ENCODE peak calls at places on chromosomes 7 and 10, in six cellular contexts. F is stomach; B is BJ; T is CD4-positive, alpha-beta T cell; P is cardiac muscle cell; E is epithelial cell of esophagus. L is an unnamed sample.
A peak's percentile ranks its signal among the peaks of the same experiment; 100 is the strongest.

GRCh38 chr10:63758080-63758479 is 236.9 kb downstream of the REEP3 start:
- DNase-seq in T (no peak), F (peak; percentile 27), B (no peak), P (no peak), E (no peak), L (peak; percentile 17)

GRCh38 chr7:47954231-47954911 is 6.1 kb upstream of the PKD1L1 start:
- DNase-seq in B (no peak), E (no peak), F (no peak), T (no peak), P (no peak), L (peak; percentile 47)

GRCh38 chr7:34096135-34096775 is 190.9 kb downstream of the BMPER start:
- DNase-seq in B (peak; percentile 69), E (peak; percentile 70), P (no peak), T (no peak), F (peak; percentile 31), L (peak; percentile 79)

GRCh38 chr7:11177793-11178192 is 204.1 kb downstream of the PHF14 start:
- DNase-seq in P (no peak), F (no peak), E (peak; percentile 20), B (no peak), T (no peak), L (peak; percentile 63)

GRCh38 chr10:89502556-89502955 is 32.8 kb downstream of the SLC16A12 start:
- DNase-seq in B (no peak), F (no peak), T (no peak), E (peak; percentile 72), P (no peak), L (no peak)

GRCh38 chr7:83301416-83301815 is 138.7 kb upstream of the PCLO start:
- DNase-seq in E (peak; percentile 22), P (no peak), F (no peak), B (no peak), T (no peak), L (no peak)

GRCh38 chr10:101012525-101013364 is 13.1 kb downstream of the LZTS2 start:
- DNase-seq in F (peak; percentile 91), T (peak; percentile 61), P (peak; percentile 91), E (peak; percentile 88), B (peak; percentile 72), L (peak; percentile 94)

GRCh38 chr10:112295853-112296830 is 12.9 kb downstream of the TECTB start:
- DNase-seq in P (peak; percentile 51), E (no peak), T (no peak), B (peak; percentile 26), F (no peak), L (peak; percentile 63)

GRCh38 chr10:122264931-122265330 is 6.2 kb upstream of the BTBD16 start:
- DNase-seq in P (no peak), T (no peak), F (no peak), E (no peak), B (no peak), L (no peak)

GRCh38 chr10:119396709-119397071 is 145.8 kb downstream of the RGS10 start:
- DNase-seq in F (no peak), E (no peak), P (no peak), B (no peak), T (no peak), L (no peak)

GRCh38 chr7:39749177-39749576 is 125.8 kb downstream of the RALA start:
- DNase-seq in P (no peak), F (no peak), E (peak; percentile 21), T (no peak), B (no peak), L (peak; percentile 78)

GRCh38 chr7:47375121-47375551 is 206.8 kb downstream of the TNS3 start:
- DNase-seq in F (peak; percentile 1), B (no peak), E (no peak), T (no peak), P (no peak), L (peak; percentile 40)

GRCh38 chr10:94178475-94179251 is 184.1 kb downstream of the NOC3L start:
- DNase-seq in B (no peak), T (no peak), P (no peak), F (no peak), E (no peak), L (no peak)

GRCh38 chr7:2587134-2587533 is 28.4 kb downstream of the IQCE start:
- DNase-seq in T (no peak), F (no peak), B (no peak), E (no peak), P (no peak), L (no peak)

GRCh38 chr10:11715815-11716494 is 26.2 kb upstream of the ECHDC3 start:
- DNase-seq in B (no peak), P (no peak), F (peak; percentile 87), T (no peak), E (peak; percentile 42), L (no peak)

GRCh38 chr7:22732556-22733126 is 5.6 kb downstream of the IL6 start:
- DNase-seq in E (peak; percentile 72), P (no peak), F (no peak), B (no peak), T (no peak), L (peak; percentile 42)

GRCh38 chr7:150372271-150373048 is 3.8 kb downstream of the REPIN1 start:
- DNase-seq in T (no peak), F (no peak), B (no peak), E (no peak), P (no peak), L (no peak)

GRCh38 chr10:102119417-102120141 is 589 bp downstream of the LDB1 start:
- DNase-seq in T (no peak), F (peak; percentile 69), E (peak; percentile 77), B (no peak), P (peak; percentile 72), L (peak; percentile 71)

GRCh38 chr10:84329986-84330651 is 1.7 kb downstream of the CCSER2 start:
- DNase-seq in P (no peak), B (no peak), E (no peak), F (no peak), T (peak; percentile 31), L (no peak)

GRCh38 chr10:131020775-131021174 is 290.7 kb downstream of the TCERG1L start:
- DNase-seq in T (no peak), P (no peak), E (no peak), F (no peak), B (no peak), L (no peak)

GRCh38 chr10:131022369-131022768 is 289.2 kb downstream of the TCERG1L start:
- DNase-seq in T (no peak), F (no peak), E (no peak), B (no peak), P (no peak), L (no peak)

GRCh38 chr10:131021246-131021895 is 290.1 kb downstream of the TCERG1L start:
- DNase-seq in T (no peak), E (no peak), P (no peak), B (no peak), F (no peak), L (no peak)

GRCh38 chr10:131022981-131023380 is 288.5 kb downstream of the TCERG1L start:
- DNase-seq in P (no peak), B (no peak), T (no peak), F (no peak), E (no peak), L (no peak)

DNA sequence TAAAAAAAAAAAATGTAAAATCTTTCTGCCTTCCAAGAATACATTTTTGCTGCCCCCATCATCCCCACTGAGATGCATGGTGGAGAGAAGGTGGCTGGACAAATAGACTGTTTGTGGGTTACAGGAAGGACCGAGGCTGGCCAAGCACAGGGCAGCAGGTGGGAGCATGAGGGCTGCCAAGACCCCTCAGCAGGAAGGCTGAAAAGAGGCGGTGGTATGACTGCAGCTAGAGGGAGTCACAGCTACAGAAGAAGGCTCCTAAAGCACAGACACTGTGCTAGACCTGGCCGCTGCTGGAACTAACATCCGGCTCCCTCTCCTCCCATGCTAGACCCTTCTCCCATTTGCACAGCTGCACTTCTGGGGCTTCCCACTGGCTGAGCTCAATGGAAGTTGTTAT is 289.6 kb downstream of the TCERG1L start:
- DNase-seq in T (no peak), F (no peak), E (no peak), B (no peak), P (no peak), L (no peak)
- TF ChIP-seq CTCF in T (no peak), F (no peak), E (no peak), B (no peak), P (no peak), L (no peak)

GRCh38 chr7:139505563-139505962 is 17.9 kb upstream of the CLEC2L start:
- DNase-seq in P (peak; percentile 34), E (peak; percentile 18), B (no peak), T (peak; percentile 4), F (no peak), L (peak; percentile 4)
- TF ChIP-seq CTCF in P (peak; percentile 35), E (peak; percentile 22), B (no peak), T (no peak), F (no peak), L (peak; percentile 68)

GRCh38 chr10:50291261-50291850 is 40.0 kb upstream of the ASAH2 start:
- DNase-seq in P (no peak), B (no peak), F (no peak), E (peak; percentile 35), T (no peak), L (no peak)
- TF ChIP-seq CTCF in P (peak; percentile 55), B (peak; percentile 54), F (peak; percentile 6), E (peak; percentile 55), T (no peak), L (peak; percentile 73)

DNA sequence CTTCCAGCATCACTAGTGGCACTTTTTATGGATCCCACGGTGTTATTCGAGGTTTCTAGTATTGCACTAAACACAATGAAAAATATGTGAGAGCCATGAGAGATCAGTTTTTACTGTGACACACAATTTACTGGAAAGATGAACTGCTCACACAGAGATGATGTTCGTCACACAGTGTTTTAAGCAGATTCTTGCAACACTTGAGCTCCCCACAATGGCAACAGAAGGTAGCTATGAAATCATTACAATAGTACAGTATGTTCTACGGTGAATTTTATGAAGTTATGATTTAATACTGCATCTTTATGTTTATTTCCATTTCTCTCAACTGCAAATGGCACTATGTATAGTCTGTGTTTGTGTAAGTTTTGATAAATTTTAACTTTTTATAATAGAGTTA is 27.4 kb upstream of the ENTPD1 start:
- DNase-seq in T (no peak), P (no peak), E (peak; percentile 9), F (no peak), B (no peak), L (no peak)
- TF ChIP-seq CTCF in T (no peak), P (no peak), E (no peak), F (no peak), B (no peak), L (no peak)

GRCh38 chr10:46098379-46098778 is 52.3 kb upstream of the MSMB start:
- DNase-seq in T (no peak), E (no peak), B (no peak), P (peak; percentile 27), F (no peak), L (no peak)

GRCh38 chr10:46097576-46098317 is 51.7 kb upstream of the MSMB start:
- DNase-seq in E (no peak), T (no peak), P (no peak), B (no peak), F (no peak), L (no peak)

GRCh38 chr10:46096426-46096825 is 50.4 kb upstream of the MSMB start:
- DNase-seq in B (no peak), P (no peak), F (no peak), E (no peak), T (no peak), L (peak; percentile 75)

GRCh38 chr10:46094931-46095755 is 49.1 kb upstream of the MSMB start:
- DNase-seq in E (peak; percentile 52), P (peak; percentile 80), F (no peak), B (no peak), T (no peak), L (no peak)

GRCh38 chr10:46096909-46097575 is 51.0 kb upstream of the MSMB start:
- DNase-seq in B (no peak), T (no peak), P (peak; percentile 20), F (no peak), E (no peak), L (no peak)
- TF ChIP-seq CTCF in B (no peak), T (no peak), P (no peak), F (no peak), E (no peak), L (no peak)

GRCh38 chr10:24307173-24307572 is 98.2 kb downstream of the KIAA1217 start:
- DNase-seq in F (no peak), E (no peak), B (no peak), P (no peak), T (no peak), L (no peak)
- TF ChIP-seq CTCF in F (no peak), E (no peak), B (no peak), P (no peak), T (no peak), L (no peak)